ENCODE peak calls at places on chromosomes 1 and 21, in nine cellular contexts. V, N, L, J, R, Z, F, C and I are unnamed samples.

GRCh38 chr1:164608651-164609057 is 49.7 kb downstream of the PBX1 start:
- DNase-seq in F (no peak), N (no peak), L (no peak), V (no peak), C (no peak), J (no peak), Z (no peak), R (no peak), I (no peak)

GRCh38 chr1:178353524-178353923 is 143.2 kb downstream of the CLEC20A start:
- DNase-seq in F (no peak), C (no peak), N (no peak), Z (no peak), V (no peak), R (no peak), L (no peak), J (no peak), I (no peak)

GRCh38 chr1:182687361-182687760 is 3.0 kb upstream of the RGS8 start:
- DNase-seq in J (no peak), R (no peak), Z (no peak), L (no peak), F (no peak), V (no peak), N (no peak), C (no peak), I (no peak)

GRCh38 chr1:59232209-59232608 is 64.7 kb upstream of the FGGY start:
- DNase-seq in C (no peak), R (no peak), F (no peak), N (no peak), Z (no peak), V (no peak), L (peak; percentile 81), J (no peak), I (no peak)

GRCh38 chr1:34126486-34126885 is 38.5 kb downstream of the CSMD2 start:
- DNase-seq in N (no peak), C (no peak), L (no peak), V (no peak), F (no peak), J (no peak), Z (no peak), R (no peak), I (no peak)

GRCh38 chr1:162822391-162823200 is 32.1 kb downstream of the HSD17B7 start:
- DNase-seq in V (no peak), F (no peak), C (peak; percentile 85), N (no peak), R (no peak), Z (no peak), J (peak; percentile 4), L (no peak), I (peak; percentile 9)

GRCh38 chr1:154346276-154346914 is 21.1 kb downstream of the ATP8B2 start:
- DNase-seq in Z (no peak), N (no peak), R (no peak), C (no peak), L (no peak), F (no peak), V (no peak), J (no peak), I (no peak)

GRCh38 chr1:190754769-190755168 is 277.1 kb upstream of the BRINP3 start:
- DNase-seq in J (no peak), C (no peak), R (peak; percentile 9), N (peak; percentile 94), Z (no peak), L (peak; percentile 23), F (peak; percentile 30), V (no peak), I (peak; percentile 6)

GRCh38 chr1:34359411-34359810 is 182.7 kb downstream of the C1orf94 start:
- DNase-seq in N (no peak), J (no peak), C (peak; percentile 12), R (no peak), Z (no peak), V (no peak), F (no peak), L (no peak), I (no peak)

GRCh38 chr1:178544531-178544930 is 31.6 kb downstream of the TEX35 start:
- DNase-seq in R (peak; percentile 14), N (no peak), L (no peak), C (no peak), J (no peak), F (no peak), V (no peak), Z (no peak), I (no peak)

GRCh38 chr1:40745180-40745579 is 38.4 kb upstream of the KCNQ4 start:
- DNase-seq in Z (no peak), N (no peak), F (no peak), R (no peak), L (no peak), J (no peak), C (no peak), V (no peak), I (peak; percentile 14)

GRCh38 chr1:14599787-14600186 is 1.3 kb downstream of the KAZN start:
- DNase-seq in R (no peak), J (no peak), L (no peak), F (no peak), C (no peak), V (no peak), N (no peak), Z (no peak), I (no peak)

GRCh38 chr1:151611288-151611790 is 511 bp upstream of the SNX27 start:
- DNase-seq in L (no peak), J (no peak), F (peak; percentile 28), C (no peak), Z (no peak), R (peak; percentile 46), V (no peak), N (peak; percentile 87), I (peak; percentile 60)

GRCh38 chr1:18716112-18716784 is 85.6 kb downstream of the PAX7 start:
- DNase-seq in Z (no peak), J (no peak), L (no peak), V (no peak), R (no peak), N (peak; percentile 38), F (no peak), C (no peak), I (no peak)

GRCh38 chr1:190179817-190180216 is 297.8 kb downstream of the BRINP3 start:
- DNase-seq in N (peak; percentile 42), V (no peak), Z (no peak), J (no peak), C (no peak), L (no peak), F (peak; percentile 53), R (peak; percentile 35), I (no peak)

GRCh38 chr1:229199892-229200291 is 71.0 kb upstream of the RAB4A start:
- DNase-seq in C (no peak), N (peak; percentile 73), R (no peak), F (no peak), J (no peak), L (no peak), Z (no peak), V (no peak), I (peak; percentile 20)

GRCh38 chr1:25168193-25169071 is 63.9 kb downstream of the SYF2 start:
- DNase-seq in J (no peak), V (no peak), C (no peak), F (no peak), Z (no peak), L (no peak), R (no peak), N (no peak), I (no peak)

GRCh38 chr1:28139033-28139712 is 37.3 kb downstream of the PTAFR start:
- DNase-seq in V (no peak), F (peak; percentile 55), J (no peak), C (no peak), N (peak; percentile 52), R (peak; percentile 68), L (no peak), Z (no peak), I (peak; percentile 67)

GRCh38 chr1:172089768-172090510 is 248.6 kb downstream of the DNM3 start:
- DNase-seq in V (peak; percentile 37), J (no peak), C (peak; percentile 69), R (peak; percentile 45), Z (peak; percentile 35), L (no peak), F (no peak), N (peak; percentile 39), I (peak; percentile 12)

GRCh38 chr21:35423694-35424093 is 374.6 kb upstream of the RUNX1 start:
- DNase-seq in Z (no peak), J (no peak), V (no peak), C (no peak), F (peak; percentile 36), L (no peak), N (no peak), R (peak; percentile 22), I (peak; percentile 51)

GRCh38 chr1:214123061-214123784 is 135.4 kb downstream of the PROX1 start:
- DNase-seq in F (peak; percentile 5), C (peak; percentile 88), R (peak; percentile 14), Z (no peak), N (peak; percentile 85), J (peak; percentile 22), V (no peak), L (peak; percentile 43), I (peak; percentile 60)

GRCh38 chr1:218760601-218761570 is 412.8 kb upstream of the LYPLAL1 start:
- DNase-seq in C (no peak), N (no peak), V (no peak), F (no peak), J (no peak), Z (no peak), R (no peak), L (no peak), I (peak; percentile 16)